ENCODE peak calls at places on chromosomes 6 and 20, in nine cellular contexts. L is stimulated activated CD4-positive, alpha-beta T cell treated with anti-CD3 and anti-CD28 coated beads, Interleukin-1b, Interleukin-23, amount 100 ng/mL, for 48 hours; V is NCI-H1436; R is nucleus accumbens; C is NCI-H345; U is T-cell; K is GM04504; O is iris pigment epithelial cell; I is fibroblast of lung. Z is an unnamed sample.

GRCh38 chr6:37492236-37493046 is 7.3 kb downstream of the CCDC167 start:
- DNase-seq in R (no peak), C (no peak), K (no peak), I (no peak), U (no peak), V (peak), L (no peak), O (no peak), Z (no peak)

GRCh38 chr6:16752206-16752867 is 8.9 kb downstream of the ATXN1 start:
- DNase-seq in O (peak), V (no peak), U (no peak), K (peak), C (no peak), L (no peak), R (no peak), I (peak), Z (no peak)

GRCh38 chr6:137876547-137876946 is 9.5 kb downstream of the TNFAIP3 start:
- DNase-seq in K (no peak), I (no peak), C (no peak), U (no peak), R (no peak), L (no peak), O (no peak), V (no peak), Z (no peak)

GRCh38 chr6:137717074-137718073 is 149.7 kb upstream of the TNFAIP3 start:
- DNase-seq in V (peak), U (peak), C (peak), R (no peak), I (peak), K (no peak), O (no peak), L (peak), Z (peak)

GRCh38 chr6:24936641-24937317 is 1.0 kb upstream of the RIPOR2 start:
- DNase-seq in O (no peak), L (peak), K (no peak), V (no peak), U (peak), C (no peak), R (no peak), I (peak), Z (peak)

GRCh38 chr20:19706463-19706862 is 51.6 kb upstream of the RIN2 start:
- DNase-seq in R (no peak), L (no peak), O (no peak), V (no peak), I (no peak), U (no peak), K (no peak), C (no peak), Z (no peak)

GRCh38 chr20:20369353-20370086 is 1.6 kb downstream of the INSM1 start:
- DNase-seq in I (no peak), K (no peak), C (peak), U (no peak), L (peak), O (no peak), R (peak), V (peak), Z (no peak)

GRCh38 chr20:33862709-33863403 is 51.7 kb downstream of the CHMP4B start:
- DNase-seq in L (peak), R (peak), I (peak), K (peak), U (peak), O (peak), C (peak), V (peak), Z (peak)

GRCh38 chr6:74253261-74253660 is 557.3 kb downstream of the CD109 start:
- DNase-seq in R (no peak), I (no peak), C (no peak), L (no peak), K (no peak), U (no peak), O (no peak), V (no peak), Z (no peak)

GRCh38 chr6:15283986-15284361 is 38.1 kb downstream of the JARID2 start:
- DNase-seq in U (no peak), L (no peak), I (peak), C (no peak), O (peak), V (no peak), R (no peak), K (no peak), Z (no peak)

GRCh38 chr6:101226677-101227135 is 166.8 kb upstream of the GRIK2 start:
- DNase-seq in L (peak), O (peak), I (peak), V (no peak), R (no peak), K (peak), U (no peak), C (no peak), Z (no peak)

GRCh38 chr6:161215193-161215592 is 58.7 kb downstream of the AGPAT4 start:
- DNase-seq in V (no peak), L (no peak), U (no peak), O (peak), C (no peak), K (peak), R (no peak), I (peak), Z (no peak)

Z was measured in naive thymus-derived CD8-positive, alpha-beta T cell.